ENCODE peak calls at places on chromosomes 4 and X, in five cellular contexts. N is GM23338, Z is heart left ventricle, T is foreskin keratinocyte, L is testis. Q is an unnamed sample. For H3K4me1, the result is how much of the 10 kb centered on the place peaks cover.

GRCh38 chrX:138150709-138151108 is 560.8 kb downstream of the FGF13 start:
- DNase-seq in N (peak), Z (no peak), T (no peak), L (no peak), Q (no peak)

GRCh38 chrX:154443479-154443910 is 446 bp upstream of the FAM50A start:
- DNase-seq in N (peak), Z (no peak), T (no peak), L (no peak), Q (peak)

GRCh38 chr4:186500721-186501304 is 54.6 kb downstream of the MTNR1A start:
- DNase-seq in N (peak), Z (no peak), T (no peak), L (peak), Q (no peak)

GRCh38 chrX:5595570-5595969 is 633.1 kb downstream of the NLGN4X start:
- DNase-seq in N (no peak), Z (no peak), T (no peak), L (no peak), Q (no peak)

GRCh38 chr4:2652415-2653155 is 103.6 kb downstream of the TNIP2 start:
- DNase-seq in N (no peak), Z (no peak), T (no peak), L (peak), Q (no peak)

GRCh38 chr4:951186-951585 is 18.9 kb downstream of the TMEM175 start:
- DNase-seq in N (no peak), Z (no peak), T (no peak), L (no peak), Q (peak)

GRCh38 chr4:84499065-84499982 is at the start of gene NKX6-1:
- DNase-seq in N (peak), Z (peak), T (no peak), L (peak), Q (no peak)

GRCh38 chr4:63607186-63607872 is 801.9 kb downstream of the TECRL start:
- DNase-seq in N (no peak), Z (no peak), T (no peak), L (no peak), Q (no peak)

GRCh38 chrX:67207912-67208311 is 335.9 kb upstream of the AR start:
- DNase-seq in N (no peak), Z (no peak), T (no peak), L (no peak), Q (no peak)

GRCh38 chr4:98430708-98431403 is 169.7 kb downstream of the RAP1GDS1 start:
- DNase-seq in N (no peak), Z (no peak), T (peak), L (no peak), Q (no peak)

GRCh38 chrX:57871463-57871862 is 38.8 kb downstream of the ZXDA start:
- DNase-seq in N (no peak), Z (no peak), T (no peak), L (no peak), Q (no peak)

GRCh38 chrX:40202456-40202855 is 104.7 kb upstream of the BCOR start:
- DNase-seq in N (no peak), Z (no peak), T (no peak), L (no peak), Q (no peak)

GRCh38 chr4:81130569-81130968 is 84.5 kb downstream of the PRKG2 start:
- DNase-seq in N (peak), Z (no peak), T (no peak), L (no peak), Q (no peak)

GRCh38 chr4:86981789-86982188 is 47.0 kb downstream of the AFF1 start:
- DNase-seq in N (no peak), Z (no peak), T (no peak), L (no peak), Q (no peak)

GRCh38 chr4:125316781-125317525 is 2.2 kb downstream of the FAT4 start:
- DNase-seq in N (peak), Z (peak), T (peak), L (peak), Q (peak)

GRCh38 chrX:85111347-85111746 is 107.7 kb downstream of the APOOL start:
- DNase-seq in N (peak), Z (no peak), T (no peak), L (peak), Q (no peak)

GRCh38 chrX:118574666-118575065 is 79.1 kb downstream of the DOCK11 start:
- DNase-seq in N (peak), Z (no peak), T (no peak), L (no peak), Q (no peak)

GRCh38 chrX:125507119-125507518 is 187.4 kb downstream of the TEX13C start:
- DNase-seq in N (no peak), Z (no peak), T (no peak), L (no peak), Q (no peak)

GRCh38 chr4:67892253-67892652 is 8.5 kb upstream of the TMPRSS11D start:
- DNase-seq in N (no peak), Z (no peak), T (no peak), L (no peak), Q (no peak)

GRCh38 chr4:87977521-87978278 is 2.2 kb downstream of the SPP1 start:
- DNase-seq in N (no peak), Z (no peak), T (no peak), L (peak), Q (no peak)

GRCh38 chrX:54550821-54551220 is 20.8 kb downstream of the GNL3L start:
- DNase-seq in N (no peak), Z (no peak), T (no peak), L (no peak), Q (no peak)

GRCh38 chr4:133799916-133800315 is 401.7 kb downstream of the PABPC4L start:
- DNase-seq in N (no peak), Z (no peak), T (no peak), L (no peak), Q (no peak)

GRCh38 chr4:10346023-10346422 is 111.2 kb downstream of the ZNF518B start:
- DNase-seq in N (no peak), Z (no peak), T (peak), L (no peak), Q (no peak)

GRCh38 chr4:88104902-88105610 is 53.4 kb downstream of the ABCG2 start:
- DNase-seq in N (no peak), Z (no peak), T (peak), L (no peak), Q (no peak)

GRCh38 chr4:67393699-67394281 is 151.5 kb downstream of the CENPC start:
- DNase-seq in N (peak), Z (no peak), T (no peak), L (peak), Q (no peak)

GRCh38 chr4:66000500-66001117 is 330.3 kb upstream of the EPHA5 start:
- DNase-seq in N (no peak), Z (no peak), T (no peak), L (no peak), Q (no peak)

GRCh38 chr4:121253961-121254360 is 89.8 kb upstream of the TNIP3 start:
- DNase-seq in N (no peak), Z (no peak), T (no peak), L (no peak), Q (no peak)

GRCh38 chr4:80006935-80007744 is 65.9 kb downstream of the ANTXR2 start:
- DNase-seq in N (no peak), Z (no peak), T (peak), L (no peak), Q (no peak)

GRCh38 chrX:130118396-130118795 is 8.1 kb upstream of the ELF4 start:
- DNase-seq in N (no peak), Z (no peak), T (no peak), L (no peak), Q (no peak)

GRCh38 chrX:429266-429825 is 42.6 kb upstream of the PPP2R3B start:
- DNase-seq in N (no peak), Z (no peak), T (no peak), L (no peak), Q (no peak)

GRCh38 chrX:426881-427280 is 40.2 kb upstream of the PPP2R3B start:
- DNase-seq in N (no peak), Z (no peak), T (no peak), L (no peak), Q (no peak)

GRCh38 chrX:431032-431431 is 44.3 kb upstream of the PPP2R3B start:
- DNase-seq in N (no peak), Z (no peak), T (no peak), L (no peak), Q (no peak)

GRCh38 chrX:425056-425455 is 38.3 kb upstream of the PPP2R3B start:
- DNase-seq in N (no peak), Z (no peak), T (no peak), L (no peak), Q (no peak)

DNA sequence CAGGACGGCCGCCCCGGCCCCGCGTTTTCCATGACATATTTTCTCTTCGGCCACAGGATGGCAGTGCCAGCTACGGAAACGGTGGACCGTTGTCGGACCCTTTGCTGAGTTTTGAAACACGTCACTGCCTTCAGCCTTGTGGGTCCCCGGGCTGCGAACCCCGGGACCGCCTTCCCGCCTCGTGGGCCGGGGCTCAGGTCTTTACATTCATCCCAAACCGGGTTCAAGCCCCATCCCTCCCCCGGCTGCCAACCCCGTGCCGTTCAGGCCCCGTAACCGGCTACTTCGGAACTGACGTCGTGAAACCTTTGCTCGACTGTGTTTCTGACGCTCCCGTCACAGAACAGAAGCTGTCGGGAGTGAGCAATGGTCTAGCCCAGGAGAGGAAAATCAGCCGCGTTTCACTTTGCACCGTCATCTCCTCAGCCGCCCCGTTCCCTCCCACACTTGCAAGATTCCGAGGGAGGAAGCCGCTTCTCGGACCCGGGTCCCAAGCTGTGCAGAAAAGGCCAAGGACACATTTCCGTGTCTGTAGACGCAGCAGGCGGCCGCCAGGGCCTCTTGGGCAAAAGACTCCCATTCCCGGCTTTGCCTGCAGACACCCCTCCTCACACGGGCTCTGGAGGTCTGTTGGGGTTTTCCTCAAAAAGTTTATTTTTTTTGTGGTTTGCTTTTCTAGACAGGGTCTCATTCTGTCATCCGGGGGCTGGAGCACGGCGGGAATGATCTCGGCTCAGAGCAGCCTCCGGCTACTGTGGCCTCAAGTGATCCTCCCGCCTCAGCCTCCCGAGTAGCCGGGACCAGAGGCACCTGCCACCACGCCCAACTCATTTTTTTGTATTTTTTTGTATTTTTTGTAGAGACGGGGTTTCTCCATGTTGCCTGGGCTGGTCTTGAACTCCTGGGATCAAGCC is 41.4 kb upstream of the PPP2R3B start:
- DNase-seq in N (peak), Z (no peak), T (no peak), L (no peak), Q (no peak)
- TF ChIP-seq CTCF in N (peak), Z (no peak), T (no peak), L (no peak), Q (no peak)

DNA sequence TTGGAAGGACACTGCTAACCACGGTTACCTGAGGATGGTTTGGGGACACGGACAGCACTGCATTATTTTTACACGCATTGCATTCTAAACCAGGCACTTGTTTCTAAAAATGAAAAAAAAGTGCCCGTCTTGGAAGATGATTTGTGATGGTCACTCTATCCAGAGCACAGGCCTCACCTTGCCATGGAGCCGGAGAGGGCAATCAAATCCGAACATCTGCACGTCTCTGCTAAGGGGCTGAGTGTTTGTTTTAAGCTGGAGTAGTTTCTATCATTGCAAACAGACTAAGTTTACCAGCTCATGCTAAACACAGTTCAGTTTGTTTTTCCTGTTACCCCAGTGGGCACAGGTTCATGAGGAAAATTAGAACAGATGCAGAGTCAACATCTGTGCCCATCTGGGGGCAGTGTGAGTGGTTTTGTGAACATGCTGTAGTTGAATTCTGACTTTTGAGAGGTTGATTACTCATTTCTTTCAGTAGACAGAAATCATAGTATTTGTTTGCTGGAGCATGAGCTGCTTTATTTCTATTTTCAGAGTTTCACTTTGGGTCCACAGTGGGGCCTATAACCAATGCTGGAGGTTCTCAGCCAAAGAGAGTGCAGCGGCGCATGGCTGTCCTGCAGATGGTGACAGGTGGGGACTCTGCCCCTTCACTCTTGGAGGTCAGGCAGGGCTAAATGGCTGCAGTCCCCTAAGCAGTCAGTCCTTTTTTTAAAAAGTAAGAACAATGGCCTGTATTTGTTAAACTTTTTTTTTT is 65.4 kb upstream of the ENPP6 start:
- DNase-seq in N (no peak), Z (no peak), T (no peak), L (no peak), Q (no peak)
- H3K27ac ChIP-seq in N (no peak), Z (no peak), T (no peak), L (no peak), Q (no peak)

GRCh38 chrX:136206916-136207315 is 44.3 kb downstream of the MAP7D3 start:
- DNase-seq in N (no peak), Z (no peak), T (no peak), L (no peak), Q (no peak)
- H3K4me1 ChIP-seq in N (under half), Z (under half), T (under half), L (under half), Q (under half)

DNA sequence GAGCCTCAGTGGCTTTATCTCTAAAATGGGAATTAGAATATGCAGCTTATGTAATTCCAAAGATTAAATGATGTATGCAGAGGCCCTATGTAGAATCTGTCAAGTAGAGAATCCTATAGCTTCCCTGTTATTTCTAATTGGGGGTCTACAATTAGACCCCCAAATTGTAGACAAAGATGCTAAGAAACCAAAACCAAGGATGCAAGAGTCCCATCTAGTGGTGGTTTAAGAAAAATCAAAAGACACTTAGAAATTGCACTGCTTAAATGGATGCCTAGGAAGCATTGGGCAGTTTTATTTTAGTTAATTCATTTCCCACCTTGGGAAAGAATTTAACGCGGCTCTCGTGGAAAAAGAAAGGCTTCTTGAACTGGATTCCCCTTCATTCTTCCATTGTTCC is 115.2 kb downstream of the GABRA2 start:
- DNase-seq in N (peak), Z (no peak), T (no peak), L (no peak), Q (no peak)
- TF ChIP-seq CTCF in N (peak), Z (no peak), T (peak), L (no peak), Q (no peak)

Q was measured in gastrocnemius medialis.